ENCODE peak calls at places on chromosome 6, in ten cellular contexts. T is hypothalamus, C is DND-41, P is NCI-H774, I is AG04450, L is NCI-H1417 treated with DMSO at 0.1 percent for 48 hours, Y is activated T-cell treated with anti-CD3 and anti-CD28 coated beads for 24 hours, A is NCI-H1105, W is psoas muscle, X is body of pancreas. Q is an unnamed sample.

GRCh38 chr6:130708338-130708737 is 118.9 kb upstream of the SMLR1 start:
- DNase-seq in I (peak; percentile 34), P (peak; percentile 16), A (no peak), L (no peak), Y (no peak), C (peak; percentile 18), T (no peak), X (no peak), W (no peak), Q (peak; percentile 80)

GRCh38 chr6:82506526-82506925 is 142.9 kb downstream of the TPBG start:
- DNase-seq in A (no peak), C (no peak), X (no peak), T (no peak), I (no peak), P (no peak), Y (no peak), L (no peak), W (no peak), Q (no peak)

GRCh38 chr6:125748534-125749111 is 809 bp upstream of the HEY2 start:
- DNase-seq in W (no peak), A (peak; percentile 60), I (no peak), P (peak; percentile 57), T (no peak), Y (no peak), C (no peak), X (no peak), L (no peak), Q (peak; percentile 23)

GRCh38 chr6:56683882-56684281 is 41.2 kb upstream of the DST start:
- DNase-seq in W (no peak), I (peak; percentile 61), A (no peak), T (no peak), L (no peak), C (no peak), Y (no peak), P (peak; percentile 25), X (no peak), Q (peak; percentile 89)

GRCh38 chr6:34745277-34746103 is 11.8 kb upstream of the SNRPC start:
- DNase-seq in C (no peak), A (no peak), X (peak; percentile 67), L (peak; percentile 19), Y (no peak), W (no peak), T (no peak), P (peak; percentile 2), I (peak; percentile 7), Q (peak; percentile 49)

GRCh38 chr6:34457747-34458462 is 8.0 kb upstream of the PACSIN1 start:
- DNase-seq in A (no peak), I (no peak), C (no peak), X (no peak), P (no peak), W (no peak), T (no peak), L (no peak), Y (no peak), Q (no peak)

GRCh38 chr6:110055387-110055735 is 77.2 kb downstream of the GPR6 start:
- DNase-seq in C (no peak), I (no peak), X (no peak), L (peak; percentile 16), A (peak; percentile 83), Y (no peak), W (no peak), T (no peak), P (peak; percentile 86), Q (no peak)

GRCh38 chr6:122751291-122751690 is 28.2 kb upstream of the FABP7 start:
- DNase-seq in L (no peak), C (peak; percentile 39), X (no peak), A (no peak), T (no peak), I (no peak), P (no peak), W (no peak), Y (no peak), Q (no peak)

GRCh38 chr6:35970181-35970580 is 49.3 kb upstream of the SRPK1 start:
- DNase-seq in C (no peak), P (no peak), W (no peak), T (no peak), X (no peak), Y (no peak), A (no peak), I (no peak), L (no peak), Q (peak; percentile 32)

GRCh38 chr6:144993870-144994269 is 708.7 kb downstream of the UTRN start:
- DNase-seq in C (no peak), A (no peak), T (no peak), P (no peak), L (no peak), Y (no peak), X (no peak), I (no peak), W (no peak), Q (no peak)

GRCh38 chr6:144296973-144297372 is 11.8 kb downstream of the UTRN start:
- DNase-seq in X (peak; percentile 77), Y (no peak), L (no peak), T (no peak), P (no peak), W (peak; percentile 23), I (no peak), A (no peak), C (no peak), Q (no peak)

GRCh38 chr6:101935732-101936131 is 542.2 kb downstream of the GRIK2 start:
- DNase-seq in T (no peak), P (no peak), A (no peak), I (no peak), Y (no peak), W (no peak), X (no peak), L (no peak), C (no peak), Q (no peak)

GRCh38 chr6:141587482-141588266 is 545.1 kb upstream of the GJE1 start:
- DNase-seq in Y (no peak), P (no peak), X (no peak), T (no peak), L (no peak), A (no peak), I (peak; percentile 54), C (no peak), W (no peak), Q (peak; percentile 66)

GRCh38 chr6:150116195-150116800 is 26.5 kb upstream of the PPP1R14C start:
- DNase-seq in A (no peak), P (no peak), Y (no peak), C (no peak), L (no peak), I (no peak), W (no peak), X (no peak), T (no peak), Q (no peak)

GRCh38 chr6:83518946-83519489 is 6.7 kb downstream of the PRSS35 start:
- DNase-seq in P (no peak), I (no peak), Y (no peak), W (no peak), X (no peak), C (no peak), T (no peak), A (no peak), L (no peak), Q (peak; percentile 13)

GRCh38 chr6:81892911-81893310 is 140.4 kb upstream of the TENT5A start:
- DNase-seq in Y (no peak), A (no peak), W (no peak), C (no peak), P (no peak), X (no peak), I (no peak), T (no peak), L (no peak), Q (peak; percentile 79)

GRCh38 chr6:8082954-8083858 is 19.0 kb upstream of the BLOC1S5 start:
- DNase-seq in I (peak; percentile 59), Y (no peak), W (no peak), P (peak; percentile 22), L (no peak), C (no peak), T (no peak), A (no peak), X (peak; percentile 35), Q (peak; percentile 87)

GRCh38 chr6:129849456-129849855 is 11.7 kb downstream of the TMEM244 start:
- DNase-seq in L (no peak), X (no peak), P (no peak), A (no peak), W (no peak), T (no peak), C (no peak), I (no peak), Y (no peak), Q (peak; percentile 92)

GRCh38 chr6:12870033-12870432 is 153.5 kb downstream of the PHACTR1 start:
- DNase-seq in Y (no peak), X (no peak), A (peak; percentile 76), W (no peak), T (no peak), L (no peak), P (no peak), I (no peak), C (no peak), Q (no peak)

GRCh38 chr6:168116446-168116974 is 37.5 kb upstream of the FRMD1 start:
- DNase-seq in X (no peak), L (no peak), T (no peak), W (no peak), P (no peak), A (no peak), I (no peak), C (no peak), Y (no peak), Q (no peak)

GRCh38 chr6:18477301-18477941 is 90.3 kb downstream of the RNF144B start:
- DNase-seq in X (no peak), T (no peak), L (no peak), Y (no peak), W (no peak), P (no peak), C (no peak), A (no peak), I (no peak), Q (no peak)

GRCh38 chr6:20943922-20944321 is 409.7 kb downstream of the CDKAL1 start:
- DNase-seq in W (no peak), T (no peak), I (no peak), L (no peak), P (no peak), C (no peak), Y (no peak), X (no peak), A (no peak), Q (no peak)

GRCh38 chr6:7200598-7201443 is 93.1 kb downstream of the RREB1 start:
- DNase-seq in T (no peak), Y (no peak), C (no peak), I (no peak), X (peak; percentile 82), P (peak; percentile 58), W (no peak), A (no peak), L (no peak), Q (no peak)

GRCh38 chr6:157427969-157428368 is 47.0 kb downstream of the ZDHHC14 start:
- DNase-seq in Y (no peak), I (no peak), P (no peak), L (no peak), W (no peak), A (no peak), X (no peak), T (no peak), C (no peak), Q (no peak)

GRCh38 chr6:38799529-38800184 is 84.5 kb downstream of the DNAH8 start:
- DNase-seq in W (no peak), P (no peak), T (no peak), I (no peak), X (no peak), Y (no peak), C (no peak), A (no peak), L (no peak), Q (no peak)

GRCh38 chr6:113953346-113953745 is 17.6 kb downstream of the HDAC2 start:
- DNase-seq in L (no peak), T (no peak), A (no peak), I (no peak), W (no peak), X (no peak), C (no peak), Y (no peak), P (no peak), Q (no peak)

GRCh38 chr6:105200133-105200730 is 20.4 kb upstream of the POPDC3 start:
- DNase-seq in X (no peak), Y (no peak), C (no peak), W (no peak), L (no peak), T (no peak), P (no peak), A (no peak), I (no peak), Q (no peak)

GRCh38 chr6:32393660-32394420 is 13.1 kb downstream of the BTNL2 start:
- DNase-seq in C (no peak), W (no peak), I (no peak), Y (no peak), X (no peak), L (no peak), P (no peak), T (no peak), A (no peak), Q (peak; percentile 4)

Q was measured in fibroblast of villous mesenchyme.